ENCODE peak calls at places on chromosomes 3 and 15, in six cellular contexts. B is IMR-90, L is mesenchymal stem cell, E is trophoblast cell, V is H1, W is H9. Y is an unnamed sample.

GRCh38 chr3:173284301-173284700 is 113.2 kb upstream of the NLGN1 start:
- DNase-seq in B (no peak), L (no peak), E (no peak), V (no peak), W (no peak), Y (no peak)

GRCh38 chr15:92623435-92623834 is 32.1 kb downstream of the FAM174B start:
- DNase-seq in B (no peak), L (no peak), E (peak; percentile 20), V (no peak), W (no peak), Y (no peak)

GRCh38 chr15:65730560-65731172 is 61.4 kb downstream of the DENND4A start:
- DNase-seq in B (peak; percentile 2), L (peak; percentile 17), E (no peak), V (no peak), W (no peak), Y (no peak)

GRCh38 chr15:63044645-63045437 is 2.3 kb downstream of the TPM1 start:
- DNase-seq in B (peak; percentile 68), L (no peak), E (no peak), V (no peak), W (peak; percentile 61), Y (peak; percentile 92)

GRCh38 chr3:53084310-53085001 is 38.6 kb upstream of the SFMBT1 start:
- DNase-seq in B (no peak), L (no peak), E (no peak), V (no peak), W (no peak), Y (no peak)

GRCh38 chr3:64321747-64322146 is 96.5 kb upstream of the PRICKLE2 start:
- DNase-seq in B (peak; percentile 85), L (peak; percentile 93), E (peak; percentile 32), V (no peak), W (peak; percentile 33), Y (no peak)

GRCh38 chr15:67481680-67482079 is 39.3 kb upstream of the C15orf61 start:
- DNase-seq in B (no peak), L (no peak), E (no peak), V (no peak), W (no peak), Y (no peak)

GRCh38 chr3:171824076-171824475 is 13.8 kb upstream of the PLD1 start:
- DNase-seq in B (no peak), L (no peak), E (no peak), V (no peak), W (no peak), Y (no peak)

GRCh38 chr3:171806200-171807128 is 3.8 kb downstream of the PLD1 start:
- DNase-seq in B (peak; percentile 95), L (peak; percentile 96), E (no peak), V (no peak), W (no peak), Y (no peak)

GRCh38 chr15:53976844-53977392 is 1.3 kb upstream of the UNC13C start:
- DNase-seq in B (no peak), L (no peak), E (peak; percentile 8), V (peak; percentile 51), W (peak; percentile 72), Y (peak; percentile 27)

GRCh38 chr15:91855684-91856553 is 2.4 kb downstream of the SLCO3A1 start:
- DNase-seq in B (no peak), L (no peak), E (no peak), V (peak; percentile 78), W (peak; percentile 92), Y (peak; percentile 9)

GRCh38 chr3:99862208-99862607 is 44.5 kb downstream of the CMSS1 start:
- DNase-seq in B (peak; percentile 83), L (peak; percentile 72), E (peak; percentile 14), V (no peak), W (no peak), Y (no peak)

GRCh38 chr3:159170436-159171003 is 368.7 kb downstream of the MFSD1 start:
- DNase-seq in B (peak; percentile 2), L (peak; percentile 74), E (no peak), V (no peak), W (no peak), Y (no peak)

GRCh38 chr3:32249184-32249782 is 10.8 kb downstream of the CMTM8 start:
- DNase-seq in B (peak; percentile 76), L (peak; percentile 89), E (no peak), V (no peak), W (no peak), Y (no peak)

GRCh38 chr3:33645060-33645841 is 72.8 kb downstream of the CLASP2 start:
- DNase-seq in B (peak; percentile 6), L (peak; percentile 45), E (no peak), V (no peak), W (no peak), Y (no peak)

GRCh38 chr15:65184944-65185717 is at the start of gene CLPX:
- DNase-seq in B (peak; percentile 89), L (peak; percentile 90), E (peak; percentile 98), V (peak; percentile 87), W (peak; percentile 92), Y (peak; percentile 83)

GRCh38 chr3:134351421-134351820 is 22.8 kb downstream of the AMOTL2 start:
- DNase-seq in B (no peak), L (no peak), E (no peak), V (no peak), W (no peak), Y (no peak)

GRCh38 chr3:130905551-130905950 is 11.7 kb downstream of the ATP2C1 start:
- DNase-seq in B (peak; percentile 52), L (peak; percentile 74), E (no peak), V (no peak), W (no peak), Y (no peak)

GRCh38 chr15:90138071-90138833 is 36.0 kb upstream of the IDH2 start:
- DNase-seq in B (no peak), L (no peak), E (no peak), V (no peak), W (no peak), Y (no peak)

GRCh38 chr3:58492385-58492970 is 582 bp downstream of the KCTD6 start:
- DNase-seq in B (no peak), L (no peak), E (no peak), V (no peak), W (no peak), Y (no peak)

GRCh38 chr15:62426387-62426956 is 261.4 kb upstream of the C2CD4B start:
- DNase-seq in B (no peak), L (no peak), E (no peak), V (no peak), W (no peak), Y (no peak)

GRCh38 chr3:16239776-16240175 is 25.0 kb downstream of the DPH3 start:
- DNase-seq in B (peak; percentile 17), L (peak; percentile 76), E (no peak), V (no peak), W (no peak), Y (no peak)
- H3K9ac ChIP-seq in B (peak overlapping the region; percentile 48), L (peak overlapping the region; percentile 75), E (no peak overlapping the region), V (no peak overlapping the region), W (no peak overlapping the region), Y (no peak overlapping the region)

GRCh38 chr3:127720161-127720823 is 47.5 kb downstream of the ABTB1 start:
- DNase-seq in B (no peak), L (no peak), E (no peak), V (no peak), W (no peak), Y (no peak)

GRCh38 chr3:127722928-127723603 is 50.3 kb downstream of the ABTB1 start:
- DNase-seq in B (peak; percentile 25), L (no peak), E (no peak), V (no peak), W (no peak), Y (peak; percentile 29)

GRCh38 chr3:127722104-127722784 is 49.5 kb downstream of the ABTB1 start:
- DNase-seq in B (no peak), L (no peak), E (no peak), V (no peak), W (no peak), Y (no peak)

GRCh38 chr3:127720985-127721384 is 48.2 kb downstream of the ABTB1 start:
- DNase-seq in B (no peak), L (no peak), E (no peak), V (no peak), W (no peak), Y (no peak)

GRCh38 chr3:127721536-127721935 is 48.8 kb downstream of the ABTB1 start:
- DNase-seq in B (no peak), L (no peak), E (no peak), V (no peak), W (no peak), Y (no peak)
- H4K91ac ChIP-seq in B (no peak overlapping the region), L (no peak overlapping the region), E (no peak overlapping the region), V (no peak overlapping the region), W (no peak overlapping the region), Y (no peak overlapping the region)

GRCh38 chr3:98353554-98353953 is at the start of gene OR5K4:
- DNase-seq in B (no peak), L (no peak), E (no peak), V (no peak), W (no peak), Y (no peak)

DNA sequence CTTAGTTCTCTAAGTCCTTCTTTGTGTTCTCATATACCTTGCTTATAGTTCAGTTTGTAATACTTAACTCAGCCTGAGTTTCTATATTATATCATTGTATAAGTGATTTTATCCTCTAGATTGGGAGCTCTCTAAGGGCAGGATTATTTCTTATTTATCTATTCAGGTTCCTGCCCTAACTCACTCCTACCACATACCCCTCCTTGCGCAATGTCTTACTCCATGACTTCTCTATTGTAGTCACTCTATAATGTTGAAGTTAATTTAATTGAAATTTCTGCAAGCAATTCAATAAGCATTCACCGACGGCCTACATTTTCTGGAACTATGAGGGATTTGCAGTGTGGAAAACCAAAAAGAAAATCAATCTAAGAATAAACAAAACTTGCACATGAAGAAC is 3.6 kb upstream of the OR5K4 start:
- DNase-seq in B (no peak), L (no peak), E (no peak), V (no peak), W (no peak), Y (no peak)
- H3K9ac ChIP-seq in B (no peak overlapping the region), L (no peak overlapping the region), E (no peak overlapping the region), V (no peak overlapping the region), W (no peak overlapping the region), Y (no peak overlapping the region)

GRCh38 chr3:126350502-126351085 is 6.6 kb downstream of the KLF15 start:
- DNase-seq in B (no peak), L (no peak), E (no peak), V (no peak), W (no peak), Y (no peak)
- H4K91ac ChIP-seq in B (no peak overlapping the region), L (no peak overlapping the region), E (no peak overlapping the region), V (no peak overlapping the region), W (no peak overlapping the region), Y (no peak overlapping the region)

Y was measured in neuronal stem cell.